ENCODE peak calls at places on chromosomes 3 and 15, in nine cellular contexts. O, A, M, U, K, E, B, I and D are unnamed samples.

GRCh38 chr3:177314897-177315296 is 117.6 kb upstream of the TBL1XR1 start:
- DNase-seq in O (no peak), A (no peak), M (no peak), U (no peak), K (no peak), E (no peak), B (no peak), I (no peak), D (no peak)

GRCh38 chr3:128725932-128726690 is at the start of gene RAB7A:
- DNase-seq in O (peak; percentile 96), A (peak; percentile 98), M (peak; percentile 100), U (peak; percentile 98), K (peak; percentile 99), E (peak; percentile 96), B (peak; percentile 98), I (peak; percentile 96), D (peak; percentile 93)

GRCh38 chr15:44034933-44035624 is 160.0 kb downstream of the FRMD5 start:
- DNase-seq in O (no peak), A (no peak), M (no peak), U (no peak), K (no peak), E (no peak), B (no peak), I (no peak), D (no peak)

GRCh38 chr15:68205558-68205944 is 419 bp upstream of the CALML4 start:
- DNase-seq in O (no peak), A (no peak), M (no peak), U (no peak), K (no peak), E (no peak), B (no peak), I (no peak), D (no peak)

GRCh38 chr3:30043156-30043555 is 563.2 kb upstream of the TGFBR2 start:
- DNase-seq in O (no peak), A (no peak), M (no peak), U (no peak), K (no peak), E (no peak), B (no peak), I (no peak), D (no peak)

GRCh38 chr15:93485922-93486327 is 396.9 kb upstream of the RGMA start:
- DNase-seq in O (no peak), A (no peak), M (no peak), U (peak; percentile 37), K (no peak), E (no peak), B (no peak), I (no peak), D (no peak)

GRCh38 chr3:149971403-149972075 is 844 bp upstream of the PFN2 start:
- DNase-seq in O (peak; percentile 27), A (peak; percentile 53), M (no peak), U (peak; percentile 57), K (peak; percentile 85), E (no peak), B (peak; percentile 73), I (peak; percentile 2), D (peak; percentile 78)

GRCh38 chr15:90013503-90013937 is 12.4 kb downstream of the ZNF710 start:
- DNase-seq in O (peak; percentile 62), A (no peak), M (no peak), U (no peak), K (no peak), E (no peak), B (no peak), I (no peak), D (no peak)

GRCh38 chr15:80585544-80586018 is 109.5 kb upstream of the ABHD17C start:
- DNase-seq in O (no peak), A (no peak), M (peak; percentile 77), U (peak; percentile 22), K (peak; percentile 42), E (no peak), B (no peak), I (no peak), D (no peak)

GRCh38 chr3:17602126-17602525 is 140.3 kb downstream of the TBC1D5 start:
- DNase-seq in O (no peak), A (no peak), M (no peak), U (no peak), K (no peak), E (no peak), B (no peak), I (no peak), D (no peak)

GRCh38 chr15:40217166-40217785 is 21.6 kb upstream of the PAK6 start:
- DNase-seq in O (peak; percentile 64), A (no peak), M (peak; percentile 55), U (peak; percentile 66), K (peak; percentile 55), E (peak; percentile 40), B (peak; percentile 91), I (no peak), D (peak; percentile 52)

GRCh38 chr3:120506828-120507774 is 56.3 kb upstream of the FSTL1 start:
- DNase-seq in O (peak; percentile 11), A (no peak), M (peak; percentile 45), U (peak; percentile 64), K (peak; percentile 15), E (peak; percentile 54), B (peak; percentile 54), I (no peak), D (no peak)

GRCh38 chr3:150172356-150172755 is 201.7 kb upstream of the PFN2 start:
- DNase-seq in O (no peak), A (no peak), M (no peak), U (no peak), K (no peak), E (no peak), B (no peak), I (no peak), D (no peak)